ENCODE peak calls at places on chromosomes 13 and 19, in eight cellular contexts. O is GM23338, M is cardiac muscle cell, Y is lung, L is Peyer's patch, X is tibial artery, V is psoas muscle, N is left ventricle myocardium inferior. W is an unnamed sample. For H3K4me1, the result is how much of the 10 kb centered on the place peaks cover.

GRCh38 chr19:15779756-15780476 is 7.5 kb upstream of the OR10H5 start:
- DNase-seq in O (no peak), M (no peak), Y (peak), L (no peak), X (peak), V (peak), N (peak), W (no peak)

GRCh38 chr13:50156140-50156539 is 140.9 kb downstream of the KCNRG start:
- DNase-seq in O (no peak), M (no peak), Y (no peak), L (no peak), X (no peak), V (no peak), N (no peak), W (no peak)

GRCh38 chr19:52825765-52826164 is 4.3 kb upstream of the ZNF28 start:
- DNase-seq in O (no peak), M (no peak), Y (no peak), L (no peak), X (no peak), V (no peak), N (no peak), W (no peak)

GRCh38 chr19:57934820-57935665 is at the start of gene ZNF418:
- DNase-seq in O (peak), M (peak), Y (peak), L (peak), X (peak), V (peak), N (peak), W (peak)

GRCh38 chr19:46069841-46070341 is 29.1 kb upstream of the IGFL4 start:
- DNase-seq in O (no peak), M (no peak), Y (no peak), L (no peak), X (no peak), V (no peak), N (no peak), W (peak)

GRCh38 chr13:91572944-91573535 is 174.6 kb downstream of the GPC5 start:
- DNase-seq in O (no peak), M (no peak), Y (no peak), L (no peak), X (no peak), V (no peak), N (no peak), W (no peak)

GRCh38 chr19:37951816-37952210 is 44.8 kb downstream of the SIPA1L3 start:
- DNase-seq in O (no peak), M (no peak), Y (no peak), L (no peak), X (no peak), V (no peak), N (no peak), W (no peak)

GRCh38 chr19:17560205-17560595 is 4.8 kb downstream of the COLGALT1 start:
- DNase-seq in O (no peak), M (no peak), Y (peak), L (no peak), X (no peak), V (peak), N (no peak), W (peak)

GRCh38 chr13:113802761-113803160 is 43.7 kb downstream of the TMEM255B start:
- DNase-seq in O (peak), M (no peak), Y (no peak), L (no peak), X (no peak), V (no peak), N (no peak), W (no peak)

GRCh38 chr13:48110930-48111721 is 16.2 kb upstream of the MED4 start:
- DNase-seq in O (no peak), M (no peak), Y (no peak), L (no peak), X (no peak), V (no peak), N (peak), W (no peak)

GRCh38 chr19:17385878-17386611 is 8.0 kb downstream of the CCDC194 start:
- DNase-seq in O (peak), M (peak), Y (peak), L (peak), X (peak), V (peak), N (peak), W (peak)

GRCh38 chr13:27573265-27573664 is 47.1 kb downstream of the LNX2 start:
- DNase-seq in O (no peak), M (no peak), Y (no peak), L (no peak), X (no peak), V (no peak), N (no peak), W (peak)

GRCh38 chr13:76707360-76707759 is 178.8 kb downstream of the KCTD12 start:
- DNase-seq in O (no peak), M (no peak), Y (no peak), L (no peak), X (no peak), V (no peak), N (no peak), W (no peak)

GRCh38 chr19:15722956-15723355 is 4.9 kb upstream of the OR10H2 start:
- DNase-seq in O (no peak), M (no peak), Y (no peak), L (no peak), X (no peak), V (no peak), N (no peak), W (no peak)

GRCh38 chr19:7213628-7214328 is 80.4 kb downstream of the INSR start:
- DNase-seq in O (no peak), M (no peak), Y (no peak), L (no peak), X (no peak), V (no peak), N (no peak), W (no peak)

GRCh38 chr19:12792048-12792852 is 964 bp downstream of the JUNB start:
- DNase-seq in O (peak), M (peak), Y (peak), L (peak), X (no peak), V (peak), N (peak), W (peak)

GRCh38 chr13:18971576-18972219 is 209.9 kb downstream of the TUBA3C start:
- DNase-seq in O (no peak), M (no peak), Y (no peak), L (no peak), X (no peak), V (no peak), N (no peak), W (no peak)

GRCh38 chr13:49439609-49440008 is 4.3 kb downstream of the CAB39L start:
- DNase-seq in O (no peak), M (no peak), Y (no peak), L (no peak), X (no peak), V (no peak), N (no peak), W (no peak)

GRCh38 chr13:57865600-57866294 is 234.2 kb downstream of the PCDH17 start:
- DNase-seq in O (no peak), M (no peak), Y (no peak), L (no peak), X (no peak), V (no peak), N (no peak), W (peak)

GRCh38 chr19:41320568-41320967 is 10.6 kb downstream of the CCDC97 start:
- DNase-seq in O (no peak), M (no peak), Y (no peak), L (no peak), X (no peak), V (no peak), N (no peak), W (no peak)

GRCh38 chr19:58385313-58386165 is 1.5 kb upstream of the RPS5 start:
- DNase-seq in O (no peak), M (no peak), Y (no peak), L (no peak), X (no peak), V (no peak), N (no peak), W (no peak)

GRCh38 chr19:38417544-38418506 is 8.2 kb downstream of the RASGRP4 start:
- DNase-seq in O (peak), M (peak), Y (peak), L (peak), X (peak), V (peak), N (peak), W (peak)

GRCh38 chr13:30978981-30979956 is 46.8 kb downstream of the TEX26 start:
- DNase-seq in O (peak), M (peak), Y (no peak), L (no peak), X (no peak), V (no peak), N (no peak), W (peak)

GRCh38 chr13:83024955-83025594 is 857.2 kb downstream of the SLITRK1 start:
- DNase-seq in O (no peak), M (no peak), Y (no peak), L (no peak), X (no peak), V (no peak), N (no peak), W (peak)

GRCh38 chr19:2796659-2797266 is 11.5 kb downstream of the THOP1 start:
- DNase-seq in O (no peak), M (no peak), Y (no peak), L (no peak), X (no peak), V (no peak), N (peak), W (no peak)

GRCh38 chr19:31372245-31372781 is 23.1 kb upstream of the TSHZ3 start:
- DNase-seq in O (no peak), M (no peak), Y (no peak), L (no peak), X (no peak), V (no peak), N (no peak), W (no peak)

GRCh38 chr19:47019431-47020041 is at the start of gene NPAS1:
- DNase-seq in O (peak), M (peak), Y (no peak), L (no peak), X (no peak), V (no peak), N (no peak), W (peak)

GRCh38 chr13:72255908-72256307 is 388.9 kb upstream of the DACH1 start:
- DNase-seq in O (peak), M (peak), Y (no peak), L (no peak), X (no peak), V (no peak), N (no peak), W (peak)

GRCh38 chr13:20442798-20443381 is 82.8 kb downstream of the CRYL1 start:
- DNase-seq in O (no peak), M (no peak), Y (no peak), L (no peak), X (no peak), V (no peak), N (no peak), W (no peak)

GRCh38 chr19:6238643-6239281 is 41.0 kb downstream of the MLLT1 start:
- DNase-seq in O (no peak), M (no peak), Y (no peak), L (no peak), X (no peak), V (peak), N (peak), W (no peak)

GRCh38 chr13:97366172-97366688 is 67.7 kb upstream of the RAP2A start:
- DNase-seq in O (no peak), M (no peak), Y (no peak), L (no peak), X (no peak), V (no peak), N (no peak), W (no peak)

GRCh38 chr13:97367016-97367415 is 67.0 kb upstream of the RAP2A start:
- DNase-seq in O (no peak), M (no peak), Y (no peak), L (no peak), X (no peak), V (no peak), N (no peak), W (no peak)

GRCh38 chr13:97369269-97369893 is 64.6 kb upstream of the RAP2A start:
- DNase-seq in O (no peak), M (no peak), Y (no peak), L (no peak), X (no peak), V (no peak), N (no peak), W (no peak)

GRCh38 chr13:97364827-97365226 is 69.1 kb upstream of the RAP2A start:
- DNase-seq in O (no peak), M (no peak), Y (no peak), L (no peak), X (no peak), V (no peak), N (no peak), W (no peak)

DNA sequence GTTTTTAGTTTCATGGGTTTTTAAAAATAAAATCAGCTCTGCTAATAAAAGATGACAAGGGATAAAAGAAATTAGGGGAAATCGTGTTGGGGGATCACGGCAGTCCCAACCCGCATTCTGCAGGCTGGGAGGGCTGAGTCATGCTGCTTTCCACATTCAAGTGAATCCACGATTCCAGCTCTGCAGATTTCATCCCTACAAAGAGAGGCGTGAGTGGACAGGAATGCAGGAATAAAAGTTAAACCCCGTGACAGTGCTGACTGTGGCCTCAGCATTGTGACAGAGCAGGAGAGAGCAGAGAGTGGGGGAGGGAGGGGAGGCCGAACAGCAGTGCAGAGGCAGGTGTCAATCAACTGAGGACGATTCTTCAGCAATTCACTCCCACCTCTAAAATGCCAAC is 66.5 kb upstream of the RAP2A start:
- DNase-seq in O (peak), M (no peak), Y (no peak), L (no peak), X (no peak), V (peak), N (no peak), W (peak)
- H3K4me1 ChIP-seq in O (under half), M (under half), Y (under half), L (under half), X (under half), V (under half), N (under half), W (under half)

GRCh38 chr13:65387743-65388347 is 1842.3 kb downstream of the PCDH9 start:
- DNase-seq in O (peak), M (no peak), Y (no peak), L (no peak), X (no peak), V (no peak), N (no peak), W (no peak)
- H3K27ac ChIP-seq in O (no peak), M (no peak), Y (no peak), L (no peak), X (no peak), V (no peak), N (no peak), W (no peak)

GRCh38 chr13:46666727-46667456 is 113.9 kb downstream of the LRCH1 start:
- DNase-seq in O (peak), M (peak), Y (no peak), L (no peak), X (no peak), V (no peak), N (peak), W (peak)
- H3K4me1 ChIP-seq in O (half or more), M (half or more), Y (under half), L (under half), X (under half), V (under half), N (half or more), W (under half)

GRCh38 chr13:29808264-29808663 is 42.2 kb downstream of the UBL3 start:
- DNase-seq in O (no peak), M (no peak), Y (no peak), L (no peak), X (no peak), V (no peak), N (no peak), W (no peak)
- H3K27ac ChIP-seq in O (no peak), M (no peak), Y (no peak), L (no peak), X (no peak), V (no peak), N (no peak), W (no peak)

GRCh38 chr13:33311040-33311439 is 25.5 kb upstream of the STARD13 start:
- DNase-seq in O (no peak), M (no peak), Y (no peak), L (no peak), X (no peak), V (no peak), N (no peak), W (no peak)

GRCh38 chr13:33312150-33312908 is 26.8 kb upstream of the STARD13 start:
- DNase-seq in O (peak), M (no peak), Y (no peak), L (no peak), X (no peak), V (no peak), N (no peak), W (peak)

GRCh38 chr13:33310245-33311038 is 24.9 kb upstream of the STARD13 start:
- DNase-seq in O (no peak), M (no peak), Y (no peak), L (no peak), X (no peak), V (no peak), N (no peak), W (no peak)

GRCh38 chr13:33303885-33304284 is 18.3 kb upstream of the STARD13 start:
- DNase-seq in O (no peak), M (no peak), Y (no peak), L (no peak), X (no peak), V (no peak), N (no peak), W (no peak)

DNA sequence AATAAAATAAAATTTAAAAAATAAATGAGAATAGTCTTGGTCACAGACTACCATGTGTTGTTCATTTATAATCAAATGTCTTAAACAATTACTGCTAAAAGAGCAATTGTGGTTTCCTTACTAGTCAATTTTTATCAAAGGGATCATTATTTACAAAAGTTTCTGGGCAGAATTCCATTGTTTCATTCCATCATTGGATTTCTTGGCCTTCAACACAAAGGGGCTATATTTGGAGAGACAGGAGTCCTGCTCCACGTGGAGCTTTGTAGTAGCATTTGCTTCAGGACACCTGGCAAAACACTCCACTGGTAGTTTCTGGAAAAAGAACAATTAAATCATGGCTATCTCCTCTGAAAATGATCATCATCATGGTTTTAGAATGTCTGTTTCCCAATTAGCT is 22.3 kb upstream of the STARD13 start:
- DNase-seq in O (no peak), M (no peak), Y (no peak), L (no peak), X (no peak), V (no peak), N (no peak), W (no peak)
- H3K4me1 ChIP-seq in O (under half), M (under half), Y (under half), L (under half), X (under half), V (under half), N (under half), W (under half)

W was measured in hepatocyte.